ENCODE peak calls at places on chromosomes 1 and 21, in five cellular contexts. L is astrocyte; I is naive thymus-derived CD4-positive, alpha-beta T cell; T is heart right ventricle; H is DND-41. Q is an unnamed sample.

GRCh38 chr1:235495030-235495429 is 9.2 kb downstream of the B3GALNT2 start:
- DNase-seq in L (no peak), I (no peak), T (no peak), H (no peak), Q (no peak)

GRCh38 chr1:76786232-76786631 is 81.0 kb upstream of the ST6GALNAC5 start:
- DNase-seq in L (no peak), I (no peak), T (no peak), H (no peak), Q (no peak)

GRCh38 chr21:34932233-34932632 is 116.9 kb downstream of the RUNX1 start:
- DNase-seq in L (no peak), I (no peak), T (no peak), H (peak; percentile 36), Q (no peak)

GRCh38 chr21:16194851-16195251 is 465.1 kb downstream of the USP25 start:
- DNase-seq in L (peak; percentile 45), I (no peak), T (no peak), H (peak; percentile 35), Q (no peak)

GRCh38 chr21:25329227-25329626 is 278.1 kb downstream of the MRPL39 start:
- DNase-seq in L (peak; percentile 91), I (no peak), T (no peak), H (no peak), Q (no peak)

GRCh38 chr1:1439550-1440261 is 4.2 kb downstream of the VWA1 start:
- DNase-seq in L (no peak), I (no peak), T (no peak), H (no peak), Q (no peak)

GRCh38 chr1:158098256-158098655 is 82.4 kb upstream of the CD1D start:
- DNase-seq in L (no peak), I (no peak), T (no peak), H (no peak), Q (no peak)

GRCh38 chr1:219271914-219272545 is 98.4 kb downstream of the LYPLAL1 start:
- DNase-seq in L (peak; percentile 73), I (no peak), T (no peak), H (no peak), Q (no peak)

GRCh38 chr1:16922466-16922865 is 735 bp downstream of the CROCC start:
- DNase-seq in L (no peak), I (peak; percentile 3), T (no peak), H (no peak), Q (no peak)

GRCh38 chr1:175481126-175482071 is 262.0 kb downstream of the TNR start:
- DNase-seq in L (no peak), I (no peak), T (no peak), H (no peak), Q (no peak)

GRCh38 chr1:1630965-1631792 is 794 bp upstream of the MMP23B start:
- DNase-seq in L (no peak), I (peak; percentile 43), T (peak; percentile 76), H (no peak), Q (no peak)

GRCh38 chr1:67724928-67725560 is 40.0 kb downstream of the GADD45A start:
- DNase-seq in L (peak; percentile 96), I (no peak), T (no peak), H (no peak), Q (no peak)

GRCh38 chr1:27137022-27137542 is 17.8 kb downstream of the SLC9A1 start:
- DNase-seq in L (no peak), I (peak; percentile 74), T (peak; percentile 52), H (peak; percentile 30), Q (peak; percentile 36)

GRCh38 chr1:21641967-21642366 is 27.2 kb downstream of the RAP1GAP start:
- DNase-seq in L (no peak), I (no peak), T (peak; percentile 48), H (no peak), Q (no peak)

GRCh38 chr21:45644041-45644906 is 749 bp downstream of the PCBP3 start:
- DNase-seq in L (no peak), I (no peak), T (peak; percentile 39), H (peak; percentile 68), Q (peak; percentile 9)

GRCh38 chr1:198678901-198679329 is 40.1 kb downstream of the PTPRC start:
- DNase-seq in L (no peak), I (peak; percentile 46), T (no peak), H (no peak), Q (no peak)

GRCh38 chr1:40030528-40031135 is 9.9 kb upstream of the CAP1 start:
- DNase-seq in L (peak; percentile 82), I (no peak), T (no peak), H (no peak), Q (no peak)
- H3K27ac ChIP-seq in L (no peak overlapping the region), I (no peak overlapping the region), T (no peak overlapping the region), H (no peak overlapping the region), Q (no peak overlapping the region)

GRCh38 chr1:32989160-32989894 is 24.7 kb upstream of the RNF19B start:
- DNase-seq in L (peak; percentile 98), I (no peak), T (peak; percentile 42), H (no peak), Q (peak; percentile 23)
- H3K4me1 ChIP-seq in L (peaks cover 44% of the 10 kb centered on the region), I (peaks cover 5% of the 10 kb centered on the region), T (peaks cover 53% of the 10 kb centered on the region), H (peaks cover 5% of the 10 kb centered on the region), Q (peaks cover 24% of the 10 kb centered on the region)

GRCh38 chr1:10706514-10706913 is 89.9 kb downstream of the CASZ1 start:
- DNase-seq in L (no peak), I (no peak), T (no peak), H (no peak), Q (no peak)

GRCh38 chr1:10704383-10704882 is 92.0 kb downstream of the CASZ1 start:
- DNase-seq in L (no peak), I (no peak), T (no peak), H (no peak), Q (no peak)

GRCh38 chr1:10705953-10706352 is 90.5 kb downstream of the CASZ1 start:
- DNase-seq in L (no peak), I (no peak), T (no peak), H (no peak), Q (no peak)

GRCh38 chr1:10701145-10701544 is 95.3 kb downstream of the CASZ1 start:
- DNase-seq in L (no peak), I (no peak), T (no peak), H (no peak), Q (no peak)

GRCh38 chr1:10703702-10704101 is 92.7 kb downstream of the CASZ1 start:
- DNase-seq in L (no peak), I (no peak), T (no peak), H (no peak), Q (no peak)
- H3K27ac ChIP-seq in L (no peak overlapping the region), I (no peak overlapping the region), T (no peak overlapping the region), H (no peak overlapping the region), Q (no peak overlapping the region)

GRCh38 chr1:20228314-20228713 is 42.0 kb upstream of the PLA2G2C start:
- DNase-seq in L (no peak), I (no peak), T (no peak), H (no peak), Q (no peak)

GRCh38 chr1:20223659-20224058 is 37.3 kb upstream of the PLA2G2C start:
- DNase-seq in L (no peak), I (no peak), T (no peak), H (no peak), Q (no peak)

GRCh38 chr1:20219991-20220390 is 33.7 kb upstream of the PLA2G2C start:
- DNase-seq in L (no peak), I (no peak), T (no peak), H (no peak), Q (no peak)

GRCh38 chr1:20227704-20228103 is 41.4 kb upstream of the PLA2G2C start:
- DNase-seq in L (no peak), I (no peak), T (no peak), H (no peak), Q (no peak)

DNA sequence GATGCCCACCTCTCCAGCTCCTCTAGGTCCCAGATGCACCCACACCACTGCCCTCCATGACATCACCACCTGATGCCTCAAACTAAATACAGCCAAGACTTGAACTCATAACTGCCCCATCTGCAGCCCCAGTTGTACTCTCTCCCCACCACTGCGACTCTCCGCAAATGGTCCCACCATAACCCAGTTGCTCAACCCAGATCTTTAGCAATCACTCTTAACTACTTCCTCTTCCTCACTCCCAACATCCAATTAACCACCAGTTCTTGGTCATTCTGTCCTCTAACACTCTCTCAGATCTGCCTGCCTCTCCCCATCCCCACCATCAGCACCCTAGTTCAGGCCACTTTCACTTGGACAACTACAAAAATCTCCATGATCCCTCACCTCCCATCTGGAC is 36.8 kb upstream of the PLA2G2C start:
- DNase-seq in L (no peak), I (no peak), T (no peak), H (no peak), Q (no peak)
- H3K4me1 ChIP-seq in L (no peaks in the 10 kb centered on the region), I (no peaks in the 10 kb centered on the region), T (peaks cover 4% of the 10 kb centered on the region), H (no peaks in the 10 kb centered on the region), Q (no peaks in the 10 kb centered on the region)

GRCh38 chr1:24386931-24387330 is 26.7 kb downstream of the STPG1 start:
- DNase-seq in L (no peak), I (no peak), T (no peak), H (no peak), Q (no peak)

GRCh38 chr1:24384251-24385090 is 29.1 kb downstream of the STPG1 start:
- DNase-seq in L (peak; percentile 73), I (no peak), T (no peak), H (no peak), Q (no peak)

GRCh38 chr1:24383381-24383940 is 30.1 kb downstream of the STPG1 start:
- DNase-seq in L (no peak), I (no peak), T (no peak), H (no peak), Q (no peak)

GRCh38 chr1:24386241-24386640 is 27.3 kb downstream of the STPG1 start:
- DNase-seq in L (no peak), I (no peak), T (no peak), H (no peak), Q (no peak)

DNA sequence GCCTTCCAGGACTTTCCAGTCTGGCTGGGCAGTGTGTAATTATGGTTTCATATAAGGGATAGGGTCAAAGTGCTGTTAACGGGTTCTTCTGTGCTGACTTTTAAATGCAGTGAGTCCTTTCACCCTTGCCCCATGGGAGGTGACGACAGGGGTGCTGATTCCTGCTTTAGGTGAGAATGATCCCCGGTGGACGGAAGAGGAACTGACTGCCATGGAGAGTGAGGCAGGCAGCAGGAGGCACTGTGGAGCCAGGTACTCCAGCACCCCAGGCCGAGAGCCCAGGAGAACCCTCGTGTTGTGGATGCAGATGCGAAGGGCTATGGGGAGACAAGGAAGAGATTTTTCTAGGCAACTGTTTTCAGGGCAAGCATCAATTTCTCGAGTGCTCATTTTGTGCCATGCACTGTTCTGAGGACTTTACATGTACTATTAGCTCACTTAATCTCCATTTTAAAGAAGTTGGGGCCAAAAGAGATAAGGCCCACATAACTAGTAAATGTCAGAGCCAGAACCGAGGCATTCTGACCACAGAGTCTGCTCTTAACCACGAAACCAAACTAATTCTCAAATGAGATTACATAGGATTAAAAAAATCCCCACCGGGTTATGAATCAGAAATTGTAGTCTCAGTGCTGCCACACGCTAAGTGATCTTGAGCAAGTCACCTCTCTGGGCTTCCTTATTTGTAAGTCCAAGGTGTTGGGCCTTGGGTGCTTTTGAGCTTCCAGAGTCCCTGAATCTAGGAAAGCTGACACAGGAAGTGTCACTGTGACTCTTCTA is 28.2 kb downstream of the STPG1 start:
- DNase-seq in L (peak; percentile 68), I (peak; percentile 33), T (no peak), H (peak; percentile 33), Q (no peak)
- H3K27ac ChIP-seq in L (no peak overlapping the region), I (no peak overlapping the region), T (no peak overlapping the region), H (no peak overlapping the region), Q (no peak overlapping the region)